ENCODE peak calls at places on chromosomes 5 and 9, in six cellular contexts. L, I, G, F, K and D are unnamed samples.

GRCh38 chr5:14309864-14310531 is 166.9 kb downstream of the TRIO start:
- DNase-seq in G (no peak), K (no peak), I (no peak), F (no peak), L (no peak), D (no peak)

GRCh38 chr5:168793844-168794837 is 215.0 kb upstream of the PANK3 start:
- DNase-seq in G (no peak), F (no peak), L (no peak), K (no peak), I (no peak), D (no peak)

GRCh38 chr5:173920024-173920753 is 32.0 kb downstream of the CPEB4 start:
- DNase-seq in K (no peak), F (no peak), G (no peak), I (no peak), L (no peak), D (no peak)

GRCh38 chr5:59893436-59894227 is at the start of gene PDE4D:
- DNase-seq in I (peak; percentile 52), L (peak; percentile 14), K (no peak), F (peak; percentile 85), G (peak; percentile 87), D (no peak)

GRCh38 chr9:136804509-136805206 is 3.1 kb upstream of the RABL6 start:
- DNase-seq in K (no peak), L (no peak), G (no peak), I (no peak), F (no peak), D (no peak)

GRCh38 chr5:88602584-88602983 is 280.4 kb downstream of the MEF2C start:
- DNase-seq in K (peak; percentile 18), F (no peak), G (peak; percentile 77), I (no peak), L (peak; percentile 31), D (peak; percentile 48)

GRCh38 chr5:135238622-135239460 is 160.2 kb downstream of the MACROH2A1 start:
- DNase-seq in F (no peak), G (no peak), K (no peak), I (no peak), L (no peak), D (no peak)

GRCh38 chr5:41334758-41335157 is 121.4 kb upstream of the C6 start:
- DNase-seq in K (no peak), F (no peak), G (no peak), L (no peak), I (peak; percentile 8), D (no peak)

GRCh38 chr9:16029056-16029615 is 476.3 kb downstream of the CCDC171 start:
- DNase-seq in I (no peak), G (no peak), L (no peak), K (no peak), F (no peak), D (no peak)

GRCh38 chr5:53151713-53152458 is 42.3 kb upstream of the MOCS2 start:
- DNase-seq in F (no peak), I (no peak), K (no peak), L (no peak), G (no peak), D (no peak)

GRCh38 chr5:157025093-157025698 is 33.7 kb downstream of the HAVCR1 start:
- DNase-seq in L (no peak), K (peak; percentile 25), I (peak; percentile 36), F (no peak), G (no peak), D (peak; percentile 45)

GRCh38 chr5:167453518-167454020 is 837.9 kb upstream of the WWC1 start:
- DNase-seq in G (no peak), K (no peak), I (no peak), L (no peak), F (no peak), D (no peak)

GRCh38 chr5:4924581-4924980 is 215.5 kb upstream of the ADAMTS16 start:
- DNase-seq in I (no peak), K (no peak), L (no peak), G (no peak), F (no peak), D (no peak)

GRCh38 chr9:123176230-123176629 is 92.2 kb downstream of the STRBP start:
- DNase-seq in L (no peak), K (no peak), G (no peak), F (no peak), I (no peak), D (no peak)

GRCh38 chr9:78383130-78383529 is 86.2 kb downstream of the PSAT1 start:
- DNase-seq in I (no peak), F (no peak), L (peak; percentile 7), G (no peak), K (no peak), D (no peak)

GRCh38 chr9:96293481-96293880 is 8.5 kb downstream of the HSD17B3 start:
- DNase-seq in I (no peak), L (no peak), K (no peak), F (no peak), G (no peak), D (no peak)

GRCh38 chr5:149904293-149904886 is 40.2 kb downstream of the PDE6A start:
- DNase-seq in G (no peak), L (no peak), K (no peak), F (no peak), I (no peak), D (no peak)

DNA sequence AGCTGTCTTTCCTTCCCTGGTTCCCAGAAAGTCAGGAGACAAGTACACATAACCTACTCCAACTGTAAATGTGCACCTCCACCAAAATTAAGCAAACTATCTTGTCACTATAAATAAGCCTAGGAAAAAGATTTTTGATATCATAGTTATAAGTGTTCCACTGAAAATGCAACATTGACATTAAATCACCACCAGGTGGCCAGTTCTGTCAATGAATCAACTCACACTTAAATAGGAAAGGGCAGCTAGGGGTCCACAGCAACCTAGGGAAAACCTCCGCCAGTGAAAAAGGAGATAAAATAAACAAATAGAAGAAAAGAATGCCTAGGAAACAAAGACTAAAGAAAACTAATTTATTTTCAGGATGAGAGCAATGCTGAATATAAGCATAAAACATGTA is 243.0 kb upstream of the PTPRD start:
- DNase-seq in I (no peak), L (peak; percentile 27), G (no peak), K (no peak), F (peak; percentile 17), D (no peak)
- TF ChIP-seq CTCF in I (no peak), L (peak; percentile 59), G (peak; percentile 29), K (no peak), F (peak; percentile 81), D (peak; percentile 58)

GRCh38 chr9:95116002-95116819 is 201.3 kb downstream of the FANCC start:
- DNase-seq in F (no peak), K (no peak), I (no peak), G (no peak), L (no peak), D (no peak)
- TF ChIP-seq CTCF in F (no peak), K (peak; percentile 30), I (no peak), G (no peak), L (no peak), D (peak; percentile 41)

GRCh38 chr5:143403607-143404415 is at the start of gene NR3C1:
- DNase-seq in K (peak; percentile 74), F (peak; percentile 70), I (peak; percentile 92), L (peak; percentile 88), G (peak; percentile 67), D (peak; percentile 86)
- TF ChIP-seq CTCF in K (peak; percentile 68), F (peak; percentile 49), I (peak; percentile 41), L (peak; percentile 30), G (no peak), D (peak; percentile 41)

GRCh38 chr9:68999393-69000105 is 14.4 kb downstream of the PRKACG start:
- DNase-seq in G (peak; percentile 73), F (peak; percentile 70), K (peak; percentile 68), L (peak; percentile 82), I (peak; percentile 81), D (peak; percentile 87)
- TF ChIP-seq CTCF in G (peak; percentile 68), F (peak; percentile 53), K (peak; percentile 87), L (peak; percentile 93), I (peak; percentile 90), D (peak; percentile 95)

GRCh38 chr5:136364307-136364706 is 1.0 kb downstream of the TRPC7 start:
- DNase-seq in I (no peak), F (no peak), G (no peak), K (no peak), L (peak; percentile 12), D (peak; percentile 3)
- TF ChIP-seq CTCF in I (peak; percentile 30), F (peak; percentile 76), G (peak; percentile 55), K (peak; percentile 41), L (peak; percentile 46), D (peak; percentile 78)

GRCh38 chr9:130417602-130418001 is 27.2 kb upstream of the ASS1 start:
- DNase-seq in I (no peak), L (no peak), G (peak; percentile 48), K (no peak), F (no peak), D (peak; percentile 10)
- TF ChIP-seq CTCF in I (no peak), L (peak; percentile 7), G (no peak), K (peak; percentile 41), F (no peak), D (peak; percentile 45)

GRCh38 chr5:35939639-35940038 is 1.2 kb upstream of the CAPSL start:
- DNase-seq in G (no peak), L (no peak), K (no peak), F (no peak), I (no peak), D (no peak)
- TF ChIP-seq CTCF in G (no peak), L (no peak), K (no peak), F (peak; percentile 53), I (no peak), D (peak; percentile 61)

GRCh38 chr9:3331801-3332200 is 194.0 kb downstream of the RFX3 start:
- DNase-seq in F (no peak), I (no peak), K (no peak), G (peak; percentile 12), L (no peak), D (peak; percentile 16)
- TF ChIP-seq CTCF in F (no peak), I (peak; percentile 11), K (no peak), G (no peak), L (no peak), D (peak; percentile 79)

GRCh38 chr5:180803181-180804128 is 849 bp upstream of the MGAT1 start:
- DNase-seq in K (peak; percentile 87), G (peak; percentile 61), F (peak; percentile 61), I (peak; percentile 91), L (peak; percentile 96), D (peak; percentile 88)
- TF ChIP-seq CTCF in K (peak; percentile 26), G (no peak), F (no peak), I (no peak), L (peak; percentile 14), D (peak; percentile 52)